ENCODE peak calls at places on chromosome 1, in ten cellular contexts. I, D, Z, G, L, A, Y, Q, N and C are unnamed samples.

GRCh38 chr1:202270871-202271326 is 70.8 kb downstream of the UBE2T start:
- DNase-seq in I (no peak), D (no peak), Z (no peak), G (no peak), L (peak; percentile 30), A (no peak), Y (no peak), Q (no peak), N (no peak), C (peak; percentile 17)

GRCh38 chr1:32031578-32032286 is 18.1 kb downstream of the KHDRBS1 start:
- DNase-seq in I (no peak), D (no peak), Z (peak; percentile 49), G (no peak), L (no peak), A (no peak), Y (no peak), Q (no peak), N (no peak), C (no peak)

GRCh38 chr1:93419344-93419743 is 28.6 kb upstream of the FNBP1L start:
- DNase-seq in I (no peak), D (no peak), Z (no peak), G (no peak), L (no peak), A (no peak), Y (no peak), Q (no peak), N (no peak), C (no peak)

GRCh38 chr1:10723317-10723716 is 73.1 kb downstream of the CASZ1 start:
- DNase-seq in I (no peak), D (no peak), Z (no peak), G (no peak), L (no peak), A (no peak), Y (no peak), Q (no peak), N (no peak), C (no peak)

GRCh38 chr1:117003253-117003875 is 1.8 kb downstream of the CD101 start:
- DNase-seq in I (no peak), D (no peak), Z (no peak), G (no peak), L (no peak), A (no peak), Y (no peak), Q (no peak), N (no peak), C (no peak)

GRCh38 chr1:169163059-169163458 is 56.6 kb downstream of the ATP1B1 start:
- DNase-seq in I (no peak), D (no peak), Z (no peak), G (no peak), L (no peak), A (no peak), Y (no peak), Q (no peak), N (no peak), C (no peak)

GRCh38 chr1:2115922-2116341 is 65.7 kb downstream of the PRKCZ start:
- DNase-seq in I (no peak), D (no peak), Z (no peak), G (no peak), L (peak; percentile 77), A (peak; percentile 60), Y (no peak), Q (peak; percentile 60), N (no peak), C (no peak)

GRCh38 chr1:199665371-199665770 is 362.1 kb upstream of the NR5A2 start:
- DNase-seq in I (no peak), D (no peak), Z (no peak), G (no peak), L (no peak), A (no peak), Y (no peak), Q (no peak), N (no peak), C (no peak)

GRCh38 chr1:157437301-157437700 is 115.0 kb downstream of the FCRL5 start:
- DNase-seq in I (no peak), D (no peak), Z (no peak), G (no peak), L (no peak), A (no peak), Y (no peak), Q (no peak), N (no peak), C (no peak)

GRCh38 chr1:235720544-235720943 is 71.0 kb upstream of the GNG4 start:
- DNase-seq in I (no peak), D (no peak), Z (no peak), G (no peak), L (no peak), A (no peak), Y (no peak), Q (no peak), N (no peak), C (no peak)

GRCh38 chr1:165169028-165169427 is 187.5 kb downstream of the LMX1A start:
- DNase-seq in I (no peak), D (no peak), Z (no peak), G (no peak), L (no peak), A (no peak), Y (no peak), Q (no peak), N (no peak), C (no peak)

GRCh38 chr1:56451491-56451890 is 127.9 kb downstream of the PLPP3 start:
- DNase-seq in I (no peak), D (no peak), Z (no peak), G (no peak), L (no peak), A (no peak), Y (peak; percentile 79), Q (no peak), N (no peak), C (no peak)

GRCh38 chr1:221712198-221712684 is 29.6 kb downstream of the DUSP10 start:
- DNase-seq in I (no peak), D (no peak), Z (peak; percentile 87), G (no peak), L (no peak), A (no peak), Y (no peak), Q (no peak), N (no peak), C (peak; percentile 65)

GRCh38 chr1:58911841-58912553 is 128.2 kb upstream of the JUN start:
- DNase-seq in I (no peak), D (no peak), Z (no peak), G (no peak), L (no peak), A (no peak), Y (no peak), Q (no peak), N (no peak), C (no peak)

GRCh38 chr1:63943393-63943792 is 169.6 kb downstream of the ROR1 start:
- DNase-seq in I (no peak), D (no peak), Z (no peak), G (no peak), L (no peak), A (no peak), Y (no peak), Q (no peak), N (no peak), C (no peak)

GRCh38 chr1:68010094-68010493 is 40.3 kb downstream of the DIRAS3 start:
- DNase-seq in I (no peak), D (no peak), Z (peak; percentile 70), G (no peak), L (no peak), A (no peak), Y (no peak), Q (peak; percentile 24), N (no peak), C (no peak)

GRCh38 chr1:110084226-110085078 is 14.0 kb upstream of the ALX3 start:
- DNase-seq in I (no peak), D (peak; percentile 80), Z (peak; percentile 43), G (peak; percentile 44), L (peak; percentile 61), A (peak; percentile 88), Y (peak; percentile 67), Q (peak; percentile 52), N (peak; percentile 61), C (no peak)

GRCh38 chr1:243496173-243496553 is 240.3 kb downstream of the SDCCAG8 start:
- DNase-seq in I (peak; percentile 50), D (peak; percentile 86), Z (peak; percentile 25), G (no peak), L (peak; percentile 26), A (peak; percentile 87), Y (no peak), Q (no peak), N (peak; percentile 67), C (no peak)
- H3K27ac ChIP-seq in I (peak overlapping the region; percentile 57), D (peak overlapping the region; percentile 80), Z (no peak overlapping the region), G (peak overlapping the region; percentile 66), L (no peak overlapping the region), A (peak overlapping the region; percentile 56), Y (peak overlapping the region; percentile 63), Q (no peak overlapping the region), N (peak overlapping the region; percentile 95), C (no peak overlapping the region)

GRCh38 chr1:89201489-89201794 is 2.7 kb upstream of the GBP4 start:
- DNase-seq in I (no peak), D (no peak), Z (no peak), G (no peak), L (no peak), A (no peak), Y (no peak), Q (peak; percentile 53), N (no peak), C (no peak)
- H3K27ac ChIP-seq in I (no peak overlapping the region), D (no peak overlapping the region), Z (no peak overlapping the region), G (peak overlapping the region; percentile 21), L (no peak overlapping the region), A (no peak overlapping the region), Y (no peak overlapping the region), Q (peak overlapping the region; percentile 8), N (peak overlapping the region; percentile 16), C (no peak overlapping the region)

GRCh38 chr1:21046132-21046531 is 130.6 kb downstream of the EIF4G3 start:
- DNase-seq in I (no peak), D (no peak), Z (no peak), G (no peak), L (no peak), A (no peak), Y (no peak), Q (no peak), N (no peak), C (no peak)

GRCh38 chr1:21051177-21051576 is 125.5 kb downstream of the EIF4G3 start:
- DNase-seq in I (no peak), D (no peak), Z (no peak), G (no peak), L (no peak), A (no peak), Y (no peak), Q (no peak), N (no peak), C (no peak)

GRCh38 chr1:21045351-21045750 is 131.3 kb downstream of the EIF4G3 start:
- DNase-seq in I (no peak), D (no peak), Z (peak; percentile 17), G (no peak), L (no peak), A (no peak), Y (no peak), Q (no peak), N (no peak), C (no peak)

GRCh38 chr1:21050031-21050430 is 126.7 kb downstream of the EIF4G3 start:
- DNase-seq in I (no peak), D (no peak), Z (peak; percentile 89), G (no peak), L (no peak), A (no peak), Y (no peak), Q (no peak), N (no peak), C (peak; percentile 28)

GRCh38 chr1:21048462-21048861 is 128.2 kb downstream of the EIF4G3 start:
- DNase-seq in I (no peak), D (no peak), Z (no peak), G (no peak), L (no peak), A (no peak), Y (no peak), Q (no peak), N (no peak), C (no peak)
- H3K27ac ChIP-seq in I (no peak overlapping the region), D (no peak overlapping the region), Z (no peak overlapping the region), G (no peak overlapping the region), L (no peak overlapping the region), A (no peak overlapping the region), Y (no peak overlapping the region), Q (no peak overlapping the region), N (no peak overlapping the region), C (no peak overlapping the region)

GRCh38 chr1:26164036-26164927 is 4.5 kb downstream of the C1orf232 start:
- DNase-seq in I (peak; percentile 64), D (no peak), Z (no peak), G (peak; percentile 47), L (peak; percentile 91), A (peak; percentile 91), Y (peak; percentile 28), Q (peak; percentile 79), N (peak; percentile 45), C (peak; percentile 33)
- H3K27ac ChIP-seq in I (peak overlapping the region; percentile 42), D (peak overlapping the region; percentile 68), Z (no peak overlapping the region), G (peak overlapping the region; percentile 44), L (no peak overlapping the region), A (no peak overlapping the region), Y (peak overlapping the region; percentile 37), Q (peak overlapping the region; percentile 75), N (no peak overlapping the region), C (no peak overlapping the region)